ENCODE peak calls at places on chromosome 6, in four cellular contexts. M, S, X and N are unnamed samples.

GRCh38 chr6:41878961-41879405 is 16.2 kb downstream of the USP49 start:
- DNase-seq in S (no peak), M (peak; percentile 83), X (no peak), N (no peak)

GRCh38 chr6:62150048-62150663 is 135.9 kb downstream of the KHDRBS2 start:
- DNase-seq in S (peak; percentile 30), X (no peak), M (peak; percentile 0), N (peak; percentile 77)

GRCh38 chr6:85482206-85483040 is 32.5 kb downstream of the NT5E start:
- DNase-seq in S (no peak), M (no peak), X (no peak), N (no peak)

GRCh38 chr6:26534681-26535465 is 3.3 kb upstream of the HMGN4 start:
- DNase-seq in S (no peak), X (no peak), M (no peak), N (no peak)

GRCh38 chr6:139334791-139335446 is 39.5 kb downstream of the CITED2 start:
- DNase-seq in X (no peak), S (no peak), M (peak; percentile 95), N (no peak)

GRCh38 chr6:35305117-35305516 is 7.5 kb downstream of the DEF6 start:
- DNase-seq in S (no peak), M (no peak), X (no peak), N (peak; percentile 43)

GRCh38 chr6:119280586-119281163 is 68.9 kb downstream of the MAN1A1 start:
- DNase-seq in S (no peak), X (no peak), M (no peak), N (no peak)

GRCh38 chr6:112690497-112691202 is 343.5 kb downstream of the RFPL4B start:
- DNase-seq in S (no peak), X (no peak), M (peak; percentile 64), N (peak; percentile 13)

GRCh38 chr6:129686941-129687627 is 22.9 kb downstream of the ARHGAP18 start:
- DNase-seq in X (no peak), M (peak; percentile 52), S (no peak), N (no peak)

GRCh38 chr6:149128489-149129145 is 188.9 kb upstream of the TAB2 start:
- DNase-seq in X (no peak), S (no peak), M (no peak), N (peak; percentile 11)

GRCh38 chr6:162032620-162033019 is 694.9 kb downstream of the PRKN start:
- DNase-seq in M (no peak), X (no peak), S (no peak), N (no peak)

GRCh38 chr6:46993846-46994245 is 48.3 kb downstream of the ADGRF1 start:
- DNase-seq in M (peak; percentile 54), X (no peak), S (no peak), N (peak; percentile 75)

GRCh38 chr6:29589423-29590048 is 4.6 kb downstream of the OR2H2 start:
- DNase-seq in X (peak; percentile 75), M (peak; percentile 47), S (peak; percentile 49), N (peak; percentile 55)

GRCh38 chr6:98946877-98947410 is 802 bp downstream of the FBXL4 start:
- DNase-seq in M (peak; percentile 13), S (no peak), X (no peak), N (peak; percentile 3)

GRCh38 chr6:74585779-74586178 is 620.1 kb downstream of the COL12A1 start:
- DNase-seq in M (peak; percentile 53), X (no peak), S (no peak), N (no peak)

GRCh38 chr6:85594197-85594930 is 706 bp upstream of the SNX14 start:
- DNase-seq in M (peak; percentile 30), S (no peak), X (no peak), N (peak; percentile 42)

GRCh38 chr6:47000842-47001241 is 41.3 kb downstream of the ADGRF1 start:
- DNase-seq in M (no peak), X (no peak), S (no peak), N (no peak)

GRCh38 chr6:169533656-169534421 is 168.0 kb downstream of the WDR27 start:
- DNase-seq in X (no peak), S (no peak), M (no peak), N (no peak)

GRCh38 chr6:163405412-163406309 is 8.9 kb upstream of the QKI start:
- DNase-seq in M (no peak), X (no peak), S (no peak), N (no peak)

GRCh38 chr6:157017861-157018260 is 240.7 kb downstream of the ARID1B start:
- DNase-seq in X (no peak), M (peak; percentile 15), S (no peak), N (no peak)

GRCh38 chr6:52517502-52518278 is 59.2 kb downstream of the TRAM2 start:
- DNase-seq in X (peak; percentile 57), M (peak; percentile 98), S (peak; percentile 90), N (peak; percentile 97)

GRCh38 chr6:130050230-130050629 is 31.8 kb downstream of the L3MBTL3 start:
- DNase-seq in M (peak; percentile 67), X (no peak), S (no peak), N (no peak)

GRCh38 chr6:2081155-2082138 is 164.0 kb downstream of the GMDS start:
- DNase-seq in S (no peak), M (no peak), X (no peak), N (no peak)

GRCh38 chr6:147849401-147849800 is 340.9 kb downstream of the SAMD5 start:
- DNase-seq in M (no peak), X (no peak), S (no peak), N (no peak)

GRCh38 chr6:41040911-41041536 is 1.2 kb upstream of the TSPO2 start:
- DNase-seq in M (no peak), X (no peak), S (no peak), N (no peak)

GRCh38 chr6:143160008-143160407 is 99.3 kb downstream of the AIG1 start:
- DNase-seq in S (no peak), M (peak; percentile 22), X (no peak), N (peak; percentile 30)

GRCh38 chr6:36129889-36130671 is at the start of gene MAPK13:
- DNase-seq in M (peak; percentile 40), X (peak; percentile 70), S (peak; percentile 59), N (peak; percentile 19)

GRCh38 chr6:36246511-36247268 is 23.2 kb upstream of the PNPLA1 start:
- DNase-seq in X (no peak), S (no peak), M (peak; percentile 31), N (no peak)

GRCh38 chr6:3518356-3518841 is 61.5 kb upstream of the SLC22A23 start:
- DNase-seq in M (peak; percentile 73), X (no peak), S (peak; percentile 43), N (peak; percentile 65)
- H4K5ac ChIP-seq in M (peak overlapping the region; percentile 92), X (no peak overlapping the region), S (no peak overlapping the region), N (no peak overlapping the region)

GRCh38 chr6:27867051-27867940 is 44.9 kb downstream of the OR2B2 start:
- DNase-seq in M (peak; percentile 78), X (peak; percentile 94), S (peak; percentile 86), N (peak; percentile 96)
- H2BK5ac ChIP-seq in M (peak overlapping the region; percentile 41), X (peak overlapping the region; percentile 82), S (peak overlapping the region; percentile 84), N (peak overlapping the region; percentile 79)

DNA sequence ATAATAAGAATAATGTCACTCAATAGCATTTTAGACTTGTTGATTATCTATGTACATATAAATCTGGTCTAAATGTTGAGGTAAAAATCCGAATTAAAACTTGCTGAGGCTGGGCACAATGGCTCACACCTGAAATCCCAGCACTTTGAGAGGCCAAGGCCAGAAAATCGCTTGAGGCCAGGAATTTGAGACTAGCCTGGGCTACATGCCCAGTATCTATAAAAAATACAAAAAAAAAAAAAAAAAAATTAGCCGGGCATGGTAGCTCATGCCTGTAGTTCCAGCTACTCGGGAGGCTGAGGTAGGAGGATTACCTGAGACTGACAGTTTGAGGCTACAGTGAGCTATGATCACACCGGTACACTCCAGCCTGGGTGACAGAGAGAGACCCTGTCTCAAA is 34.2 kb upstream of the SUPT3H start:
- DNase-seq in S (no peak), X (no peak), M (no peak), N (no peak)
- H4K5ac ChIP-seq in S (no peak overlapping the region), X (no peak overlapping the region), M (no peak overlapping the region), N (no peak overlapping the region)

GRCh38 chr6:108687921-108688320 is 127.2 kb downstream of the FOXO3 start:
- DNase-seq in M (no peak), S (no peak), X (no peak), N (no peak)

GRCh38 chr6:108684809-108685329 is 124.2 kb downstream of the FOXO3 start:
- DNase-seq in X (no peak), M (peak; percentile 51), S (no peak), N (no peak)

GRCh38 chr6:108686896-108687295 is 126.2 kb downstream of the FOXO3 start:
- DNase-seq in X (no peak), S (no peak), M (no peak), N (no peak)

GRCh38 chr6:108689279-108690161 is 128.8 kb downstream of the FOXO3 start:
- DNase-seq in M (peak; percentile 94), S (no peak), X (no peak), N (no peak)

GRCh38 chr6:108685970-108686369 is 125.3 kb downstream of the FOXO3 start:
- DNase-seq in M (no peak), X (no peak), S (no peak), N (no peak)
- H2BK5ac ChIP-seq in M (no peak overlapping the region), X (no peak overlapping the region), S (no peak overlapping the region), N (no peak overlapping the region)

DNA sequence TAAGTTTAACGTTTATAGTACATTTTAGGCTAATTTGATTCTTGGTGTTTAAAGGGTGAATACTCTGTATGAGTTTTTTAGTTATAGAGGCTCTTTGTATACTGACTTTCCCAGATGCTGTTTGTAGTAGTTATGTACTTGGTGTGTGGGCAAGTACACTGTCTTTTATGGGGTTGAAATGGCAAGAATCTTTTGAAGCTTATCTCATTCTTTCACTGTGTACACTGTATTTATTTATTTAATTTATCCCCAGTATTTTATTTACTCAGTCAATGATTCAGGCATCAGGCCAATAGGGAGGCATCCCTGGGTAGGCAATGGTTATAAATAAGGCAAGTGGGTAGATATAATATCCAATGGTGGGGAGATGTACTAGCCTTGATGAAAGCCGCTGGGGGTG is 277.0 kb upstream of the PTCHD4 start:
- DNase-seq in S (no peak), X (no peak), M (no peak), N (no peak)
- H4K5ac ChIP-seq in S (no peak overlapping the region), X (no peak overlapping the region), M (no peak overlapping the region), N (no peak overlapping the region)

GRCh38 chr6:44265003-44265842 is at the start of gene NFKBIE:
- DNase-seq in S (peak; percentile 94), M (peak; percentile 94), X (peak; percentile 99), N (peak; percentile 91)
- H2BK5ac ChIP-seq in S (no peak within 1 kb of the TSS), M (peak within 1 kb of the TSS; percentile 41), X (no peak within 1 kb of the TSS), N (no peak within 1 kb of the TSS)